ENCODE peak calls at places on chromosomes 16 and 17, in seven cellular contexts. P is esophagus squamous epithelium, A is upper lobe of left lung, Y is Peyer's patch, R is gastrocnemius medialis, D is ovary, L is body of pancreas. T is an unnamed sample.

GRCh38 chr17:8913879-8914278 is 46.4 kb upstream of the PIK3R6 start:
- DNase-seq in P (no peak), A (no peak), Y (no peak), R (no peak), D (no peak), L (no peak), T (no peak)

GRCh38 chr17:79457376-79457775 is 153.5 kb downstream of the RBFOX3 start:
- DNase-seq in P (no peak), A (peak), Y (no peak), R (no peak), D (no peak), L (no peak), T (no peak)

GRCh38 chr17:60141111-60142018 is 8.4 kb upstream of the CA4 start:
- DNase-seq in P (no peak), A (peak), Y (peak), R (no peak), D (no peak), L (peak), T (no peak)

GRCh38 chr17:67500261-67500660 is 123.2 kb downstream of the PITPNC1 start:
- DNase-seq in P (no peak), A (no peak), Y (no peak), R (no peak), D (no peak), L (no peak), T (no peak)

GRCh38 chr17:59763861-59764260 is 56.4 kb downstream of the VMP1 start:
- DNase-seq in P (no peak), A (no peak), Y (no peak), R (no peak), D (no peak), L (no peak), T (no peak)

GRCh38 chr16:22369221-22369811 is 5.1 kb downstream of the CDR2 start:
- DNase-seq in P (no peak), A (no peak), Y (no peak), R (no peak), D (no peak), L (no peak), T (no peak)

GRCh38 chr16:89383095-89384003 is 107.0 kb downstream of the ANKRD11 start:
- DNase-seq in P (no peak), A (no peak), Y (peak), R (peak), D (peak), L (peak), T (peak)

GRCh38 chr17:2415081-2415480 is 14.2 kb upstream of the MNT start:
- DNase-seq in P (no peak), A (no peak), Y (no peak), R (no peak), D (no peak), L (no peak), T (no peak)

GRCh38 chr17:76149214-76149613 is 8.2 kb upstream of the FOXJ1 start:
- DNase-seq in P (no peak), A (no peak), Y (peak), R (no peak), D (no peak), L (no peak), T (no peak)

GRCh38 chr16:53933407-53933806 is 229.5 kb downstream of the FTO start:
- DNase-seq in P (no peak), A (no peak), Y (no peak), R (no peak), D (no peak), L (no peak), T (no peak)

GRCh38 chr17:42677012-42677857 is 441 bp upstream of the PLEKHH3 start:
- DNase-seq in P (peak), A (peak), Y (peak), R (peak), D (peak), L (peak), T (peak)

GRCh38 chr16:85360323-85361277 is 248.3 kb upstream of the CIBAR2 start:
- DNase-seq in P (no peak), A (peak), Y (peak), R (peak), D (no peak), L (peak), T (no peak)

GRCh38 chr16:87558682-87559081 is 43.6 kb upstream of the JPH3 start:
- DNase-seq in P (no peak), A (no peak), Y (no peak), R (no peak), D (no peak), L (no peak), T (no peak)

GRCh38 chr16:87554754-87555427 is 47.4 kb upstream of the JPH3 start:
- DNase-seq in P (no peak), A (no peak), Y (no peak), R (no peak), D (no peak), L (no peak), T (no peak)

GRCh38 chr16:87555647-87556046 is 46.7 kb upstream of the JPH3 start:
- DNase-seq in P (no peak), A (no peak), Y (no peak), R (no peak), D (no peak), L (no peak), T (no peak)

GRCh38 chr16:87559976-87560375 is 42.3 kb upstream of the JPH3 start:
- DNase-seq in P (no peak), A (no peak), Y (no peak), R (no peak), D (no peak), L (no peak), T (no peak)

DNA sequence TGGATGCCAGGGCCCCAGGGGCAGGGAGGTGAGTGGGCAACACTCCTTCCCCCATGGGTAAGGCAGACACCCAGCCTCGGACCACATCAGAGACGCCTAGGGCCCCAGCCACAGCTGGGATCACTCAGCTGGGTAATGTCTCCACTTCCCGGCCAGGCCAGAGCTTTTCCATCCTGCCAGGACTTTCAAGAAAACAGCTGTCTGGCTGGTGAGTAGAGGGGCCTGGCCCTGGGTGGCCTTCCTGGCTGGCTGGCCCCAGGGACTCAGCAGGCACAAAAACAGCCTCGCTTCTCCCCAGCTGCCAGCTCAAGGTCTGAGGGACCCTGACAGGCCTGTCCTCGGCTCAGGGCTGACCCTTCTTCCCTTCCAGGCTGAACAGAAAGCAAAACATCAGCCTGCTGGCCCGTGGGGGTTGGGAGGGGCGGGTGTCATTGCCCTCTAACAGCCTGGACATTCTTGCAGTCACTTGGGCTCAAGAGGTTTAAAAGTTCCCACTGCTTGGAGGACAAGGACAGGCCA is 45.3 kb upstream of the JPH3 start:
- DNase-seq in P (no peak), A (peak), Y (no peak), R (peak), D (peak), L (no peak), T (peak)
- H3K27ac ChIP-seq in P (peak), A (peak), Y (peak), R (peak), D (peak), L (no peak), T (peak)

GRCh38 chr17:17280613-17281549 is at the start of gene COPS3:
- DNase-seq in P (peak), A (peak), Y (peak), R (peak), D (peak), L (peak), T (peak)
- TF ChIP-seq POLR2A in P (no peak), A (peak), Y (peak), R (peak), D (peak), L (peak), T (peak)

DNA sequence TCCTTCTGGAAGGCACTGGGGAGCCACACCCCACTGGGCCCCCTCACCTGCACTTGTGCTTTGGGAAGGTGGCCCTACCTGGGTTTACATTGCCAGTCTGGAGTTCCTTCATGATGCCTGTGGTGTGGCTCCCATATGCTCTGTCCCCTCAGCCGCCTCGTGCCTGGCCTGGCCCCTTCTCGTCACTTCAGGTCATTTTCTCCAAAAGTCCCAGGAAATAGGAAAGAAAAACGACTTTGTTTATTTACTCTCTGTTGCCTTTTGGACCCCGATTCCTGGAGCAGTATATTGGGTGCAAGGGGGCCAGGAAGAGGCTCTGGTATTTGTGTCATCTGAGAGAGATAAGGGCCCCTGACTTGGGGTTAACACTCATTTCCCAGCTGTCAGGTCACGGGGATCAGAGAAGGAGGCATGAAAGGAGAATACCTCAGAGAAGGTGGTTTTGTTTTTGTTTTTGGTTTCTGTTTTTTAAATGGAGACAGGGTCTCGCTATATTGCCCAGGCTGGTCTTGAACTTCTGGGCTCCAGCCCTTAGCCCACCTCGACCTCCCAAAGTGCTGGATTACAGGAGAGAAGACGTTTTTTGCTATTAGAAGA is 4.7 kb downstream of the SOCS3 start:
- DNase-seq in P (no peak), A (no peak), Y (no peak), R (no peak), D (no peak), L (no peak), T (no peak)
- TF ChIP-seq CTCF in P (no peak), A (no peak), Y (no peak), R (no peak), D (no peak), L (no peak), T (no peak)

GRCh38 chr17:3798273-3799180 is 2.5 kb downstream of the ITGAE start:
- DNase-seq in P (no peak), A (no peak), Y (no peak), R (no peak), D (peak), L (no peak), T (peak)
- H3K27ac ChIP-seq in P (peak), A (no peak), Y (peak), R (no peak), D (peak), L (no peak), T (peak)

GRCh38 chr17:4712526-4712925 is 2.1 kb downstream of the ARRB2 start:
- DNase-seq in P (no peak), A (no peak), Y (no peak), R (no peak), D (no peak), L (no peak), T (peak)

GRCh38 chr17:4711671-4712111 is 1.3 kb downstream of the ARRB2 start:
- DNase-seq in P (no peak), A (no peak), Y (peak), R (peak), D (no peak), L (no peak), T (peak)

GRCh38 chr17:4708436-4708835 is 2.0 kb upstream of the ARRB2 start:
- DNase-seq in P (no peak), A (no peak), Y (no peak), R (no peak), D (no peak), L (peak), T (no peak)

GRCh38 chr17:4710693-4711634 is 532 bp downstream of the ARRB2 start:
- DNase-seq in P (no peak), A (no peak), Y (no peak), R (no peak), D (no peak), L (peak), T (peak)

GRCh38 chr17:4709794-4710692 is at the start of gene ARRB2:
- DNase-seq in P (peak), A (peak), Y (peak), R (peak), D (peak), L (peak), T (peak)
- TF ChIP-seq POLR2A in P (no peak), A (peak), Y (peak), R (peak), D (no peak), L (peak), T (peak)

GRCh38 chr16:73047536-73048291 is at the start of gene ZFHX3:
- DNase-seq in P (no peak), A (peak), Y (peak), R (peak), D (peak), L (peak), T (peak)
- TF ChIP-seq CTCF in P (no peak), A (peak), Y (no peak), R (peak), D (no peak), L (no peak), T (peak)

GRCh38 chr16:19523184-19523558 is 571 bp upstream of the CCP110 start:
- DNase-seq in P (no peak), A (peak), Y (no peak), R (no peak), D (no peak), L (no peak), T (peak)

GRCh38 chr16:19524356-19524865 is 669 bp downstream of the CCP110 start:
- DNase-seq in P (no peak), A (no peak), Y (no peak), R (no peak), D (no peak), L (no peak), T (no peak)

GRCh38 chr16:19524866-19525723 is 1.4 kb downstream of the CCP110 start:
- DNase-seq in P (no peak), A (no peak), Y (no peak), R (no peak), D (no peak), L (no peak), T (no peak)

GRCh38 chr16:19522369-19523159 is 666 bp upstream of the GDE1 start:
- DNase-seq in P (no peak), A (no peak), Y (no peak), R (no peak), D (no peak), L (no peak), T (no peak)

DNA sequence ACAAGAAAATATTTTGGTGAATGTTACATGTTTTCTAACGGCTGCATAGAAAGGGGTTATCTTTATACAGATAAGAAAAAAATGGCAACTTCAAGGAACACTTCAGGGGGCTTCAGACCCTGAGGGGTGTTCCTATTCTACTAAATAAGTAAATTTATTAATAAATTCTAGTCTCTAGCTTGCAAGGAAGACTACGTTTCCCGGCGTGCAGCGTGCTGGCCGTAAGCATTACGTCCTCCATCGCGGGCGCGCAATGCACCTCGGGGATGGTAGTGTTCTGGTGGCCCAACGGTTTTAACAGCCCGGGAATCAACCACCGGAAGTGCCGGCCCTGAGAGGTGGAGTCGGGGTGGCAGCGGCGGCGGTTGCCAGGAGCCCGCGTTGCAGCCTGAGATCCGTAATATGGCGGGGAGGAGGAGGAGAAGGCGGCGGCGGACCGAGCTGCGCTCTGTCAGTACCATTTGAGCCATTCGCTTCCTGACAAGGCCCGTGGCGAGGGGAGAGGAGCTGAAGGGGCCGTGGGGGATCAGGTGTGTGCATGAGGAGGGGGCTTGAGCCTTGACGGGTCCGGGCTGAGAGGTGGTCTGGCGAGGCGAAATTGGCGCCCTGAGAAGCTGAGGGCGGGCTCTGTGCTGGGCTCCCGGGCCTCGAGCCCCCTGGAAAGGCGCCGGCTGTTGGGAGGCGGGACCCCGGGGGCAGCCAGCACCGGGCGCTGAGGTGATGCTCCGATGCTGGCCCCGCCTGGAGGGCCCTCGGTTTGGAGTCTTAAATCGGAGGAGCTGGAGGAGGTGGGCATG is at the start of gene CCP110:
- DNase-seq in P (peak), A (peak), Y (peak), R (peak), D (peak), L (peak), T (peak)
- H3K27ac ChIP-seq in P (peak), A (peak), Y (peak), R (peak), D (peak), L (peak), T (peak)

GRCh38 chr16:10387378-10387681 is 1.5 kb downstream of the ATF7IP2 start:
- DNase-seq in P (no peak), A (no peak), Y (no peak), R (no peak), D (no peak), L (no peak), T (no peak)

GRCh38 chr16:10388987-10389386 is 3.1 kb downstream of the ATF7IP2 start:
- DNase-seq in P (no peak), A (no peak), Y (no peak), R (no peak), D (no peak), L (no peak), T (no peak)

GRCh38 chr16:10390330-10390729 is 4.5 kb downstream of the ATF7IP2 start:
- DNase-seq in P (no peak), A (no peak), Y (no peak), R (no peak), D (no peak), L (no peak), T (no peak)

GRCh38 chr16:10391339-10391738 is 5.5 kb downstream of the ATF7IP2 start:
- DNase-seq in P (no peak), A (no peak), Y (no peak), R (no peak), D (no peak), L (no peak), T (no peak)

GRCh38 chr16:10390867-10391266 is 5.0 kb downstream of the ATF7IP2 start:
- DNase-seq in P (no peak), A (no peak), Y (no peak), R (no peak), D (no peak), L (no peak), T (no peak)
- TF ChIP-seq POLR2A in P (no peak), A (no peak), Y (no peak), R (no peak), D (no peak), L (no peak), T (no peak)

DNA sequence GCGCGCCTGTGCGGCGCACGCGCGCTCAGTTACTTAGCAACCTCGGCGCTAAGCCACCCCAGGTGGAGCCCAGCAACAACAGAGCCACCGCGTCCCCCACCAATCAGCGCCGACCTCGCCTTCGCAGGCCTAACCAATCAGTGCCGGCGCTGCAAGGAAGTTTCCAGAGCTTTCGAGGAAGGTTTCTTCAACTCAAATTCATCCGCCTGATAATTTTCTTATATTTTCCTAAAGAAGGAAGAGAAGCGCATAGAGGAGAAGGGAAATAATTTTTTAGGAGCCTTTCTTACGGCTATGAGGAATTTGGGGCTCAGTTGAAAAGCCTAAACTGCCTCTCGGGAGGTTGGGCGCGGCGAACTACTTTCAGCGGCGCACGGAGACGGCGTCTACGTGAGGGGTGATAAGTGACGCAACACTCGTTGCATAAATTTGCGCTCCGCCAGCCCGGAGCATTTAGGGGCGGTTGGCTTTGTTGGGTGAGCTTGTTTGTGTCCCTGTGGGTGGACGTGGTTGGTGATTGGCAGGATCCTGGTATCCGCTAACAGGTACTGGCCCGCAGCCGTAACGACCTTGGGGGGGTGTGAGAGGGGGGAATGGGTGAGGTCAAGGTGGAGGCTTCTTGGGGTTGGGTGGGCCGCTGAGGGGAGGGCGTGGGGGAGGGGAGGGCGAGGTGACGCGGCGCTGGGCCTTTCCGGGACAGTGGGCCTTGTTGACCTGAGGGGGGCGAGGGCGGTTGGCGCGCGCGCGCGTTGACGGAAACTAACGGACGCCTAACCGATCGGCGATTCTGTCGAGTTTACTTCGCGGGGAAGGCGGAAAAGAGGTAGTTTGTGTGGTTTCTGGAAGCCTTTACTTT is at the start of gene UBB:
- DNase-seq in P (peak), A (peak), Y (peak), R (peak), D (peak), L (peak), T (peak)
- TF ChIP-seq CTCF in P (peak), A (no peak), Y (no peak), R (peak), D (peak), L (no peak), T (no peak)

T was measured in adrenal gland.